ENCODE peak calls at places on chromosomes 7 and 10, in four cellular contexts. One of them, this sample, is unnamed.

GRCh38 chr7:115009736-115010435 is 88.0 kb downstream of the MDFIC start:
- DNase-seq in testis: peak
- DNase-seq in HepG2: no peak
- DNase-seq in A549: no peak
- DNase-seq in this sample: no peak

GRCh38 chr7:155338632-155339320 is 41.1 kb downstream of the INSIG1 start:
- DNase-seq in testis: peak
- DNase-seq in HepG2: no peak
- DNase-seq in A549: no peak
- DNase-seq in this sample: no peak

GRCh38 chr7:38795596-38795995 is 113.4 kb downstream of the VPS41 start:
- DNase-seq in testis: no peak
- DNase-seq in HepG2: no peak
- DNase-seq in A549: no peak
- DNase-seq in this sample: no peak

GRCh38 chr7:159092701-159093121 is 52.0 kb downstream of the VIPR2 start:
- DNase-seq in testis: no peak
- DNase-seq in HepG2: no peak
- DNase-seq in A549: no peak
- DNase-seq in this sample: peak

GRCh38 chr10:127720142-127720541 is 16.8 kb upstream of the FOXI2 start:
- DNase-seq in testis: no peak
- DNase-seq in HepG2: no peak
- DNase-seq in A549: no peak
- DNase-seq in this sample: no peak

GRCh38 chr7:108406474-108406873 is 49.8 kb downstream of the NRCAM start:
- DNase-seq in testis: no peak
- DNase-seq in HepG2: no peak
- DNase-seq in A549: no peak
- DNase-seq in this sample: no peak

GRCh38 chr10:97724341-97724941 is 10.9 kb downstream of the MARVELD1 start:
- DNase-seq in testis: no peak
- DNase-seq in HepG2: peak
- DNase-seq in A549: peak
- DNase-seq in this sample: no peak

GRCh38 chr7:71942115-71942514 is 470.0 kb downstream of the CALN1 start:
- DNase-seq in testis: no peak
- DNase-seq in HepG2: no peak
- DNase-seq in A549: no peak
- DNase-seq in this sample: no peak

GRCh38 chr7:158265743-158266080 is 321.9 kb downstream of the PTPRN2 start:
- DNase-seq in testis: no peak
- DNase-seq in HepG2: no peak
- DNase-seq in A549: no peak
- DNase-seq in this sample: no peak

GRCh38 chr10:86447422-86447821 is 74.2 kb downstream of the WAPL start:
- DNase-seq in testis: no peak
- DNase-seq in HepG2: no peak
- DNase-seq in A549: no peak
- DNase-seq in this sample: no peak

GRCh38 chr10:13016886-13017285 is 15.4 kb upstream of the CCDC3 start:
- DNase-seq in testis: no peak
- DNase-seq in HepG2: no peak
- DNase-seq in A549: no peak
- DNase-seq in this sample: no peak

GRCh38 chr7:15015545-15016314 is 113.2 kb upstream of the DGKB start:
- DNase-seq in testis: peak
- DNase-seq in HepG2: peak
- DNase-seq in A549: peak
- DNase-seq in this sample: peak

GRCh38 chr10:124152139-124152780 is 58.9 kb upstream of the CHST15 start:
- DNase-seq in testis: no peak
- DNase-seq in HepG2: peak
- DNase-seq in A549: peak
- DNase-seq in this sample: peak

GRCh38 chr7:123472751-123473150 is 61.6 kb downstream of the IQUB start:
- DNase-seq in testis: no peak
- DNase-seq in HepG2: no peak
- DNase-seq in A549: no peak
- DNase-seq in this sample: no peak

GRCh38 chr10:36676321-36677169 is 448.9 kb upstream of the ANKRD30A start:
- DNase-seq in testis: no peak
- DNase-seq in HepG2: no peak
- DNase-seq in A549: no peak
- DNase-seq in this sample: no peak

GRCh38 chr10:49170632-49171325 is 17.4 kb downstream of the TMEM273 start:
- DNase-seq in testis: no peak
- DNase-seq in HepG2: no peak
- DNase-seq in A549: no peak
- DNase-seq in this sample: no peak

GRCh38 chr10:45439873-45440272 is 65.9 kb downstream of the ALOX5 start:
- DNase-seq in testis: no peak
- DNase-seq in HepG2: no peak
- DNase-seq in A549: no peak
- DNase-seq in this sample: no peak

GRCh38 chr7:2666588-2667250 is 21.3 kb upstream of the AMZ1 start:
- DNase-seq in testis: no peak
- DNase-seq in HepG2: no peak
- DNase-seq in A549: no peak
- DNase-seq in this sample: no peak

GRCh38 chr10:49008056-49008455 is 68.4 kb upstream of the LRRC18 start:
- DNase-seq in testis: no peak
- DNase-seq in HepG2: no peak
- DNase-seq in A549: no peak
- DNase-seq in this sample: no peak

GRCh38 chr10:14661818-14662217 is 112.9 kb downstream of the FAM107B start:
- DNase-seq in testis: no peak
- DNase-seq in HepG2: no peak
- DNase-seq in A549: no peak
- DNase-seq in this sample: no peak

GRCh38 chr10:68684413-68684812 is 36.6 kb upstream of the CCAR1 start:
- DNase-seq in testis: no peak
- DNase-seq in HepG2: no peak
- DNase-seq in A549: no peak
- DNase-seq in this sample: no peak

GRCh38 chr7:155870334-155871180 is 58.3 kb upstream of the SHH start:
- DNase-seq in testis: no peak
- DNase-seq in HepG2: no peak
- DNase-seq in A549: no peak
- DNase-seq in this sample: peak

GRCh38 chr10:70558295-70558694 is 44.2 kb downstream of the PRF1 start:
- DNase-seq in testis: no peak
- DNase-seq in HepG2: no peak
- DNase-seq in A549: no peak
- DNase-seq in this sample: no peak

GRCh38 chr7:138538518-138538917 is 78.5 kb downstream of the TRIM24 start:
- DNase-seq in testis: no peak
- DNase-seq in HepG2: no peak
- DNase-seq in A549: no peak
- DNase-seq in this sample: no peak

GRCh38 chr10:86756511-86757109 is at the start of gene BMPR1A:
- DNase-seq in testis: no peak
- DNase-seq in HepG2: no peak
- DNase-seq in A549: peak
- DNase-seq in this sample: peak

GRCh38 chr10:79024296-79024695 is 44.5 kb upstream of the ZMIZ1 start:
- DNase-seq in testis: no peak
- DNase-seq in HepG2: no peak
- DNase-seq in A549: no peak
- DNase-seq in this sample: no peak

GRCh38 chr7:132739271-132739955 is 163.1 kb upstream of the PLXNA4 start:
- DNase-seq in testis: no peak
- DNase-seq in HepG2: no peak
- DNase-seq in A549: peak
- DNase-seq in this sample: no peak

GRCh38 chr7:99095698-99096097 is 48.2 kb downstream of the SMURF1 start:
- DNase-seq in testis: peak
- DNase-seq in HepG2: no peak
- DNase-seq in A549: no peak
- DNase-seq in this sample: no peak

GRCh38 chr10:73647211-73647874 is 6.1 kb upstream of the MYOZ1 start:
- DNase-seq in testis: peak
- DNase-seq in HepG2: no peak
- DNase-seq in A549: no peak
- DNase-seq in this sample: peak

GRCh38 chr10:73648975-73649829 is 6.6 kb downstream of the SYNPO2L start:
- DNase-seq in testis: no peak
- DNase-seq in HepG2: peak
- DNase-seq in A549: no peak
- DNase-seq in this sample: no peak

GRCh38 chr10:73646598-73647041 is 5.3 kb upstream of the MYOZ1 start:
- DNase-seq in testis: no peak
- DNase-seq in HepG2: no peak
- DNase-seq in A549: no peak
- DNase-seq in this sample: no peak

GRCh38 chr10:73647875-73648228 is 6.6 kb upstream of the MYOZ1 start:
- DNase-seq in testis: no peak
- DNase-seq in HepG2: no peak
- DNase-seq in A549: no peak
- DNase-seq in this sample: no peak

GRCh38 chr10:73648252-73648651 is 7.0 kb upstream of the MYOZ1 start:
- DNase-seq in testis: peak
- DNase-seq in HepG2: no peak
- DNase-seq in A549: no peak
- DNase-seq in this sample: no peak
- H3K27ac ChIP-seq in testis: peak
- H3K27ac ChIP-seq in HepG2: no peak
- H3K27ac ChIP-seq in A549: no peak
- H3K27ac ChIP-seq in this sample: peak

GRCh38 chr7:134901389-134902020 is 84.8 kb upstream of the AGBL3 start:
- DNase-seq in testis: no peak
- DNase-seq in HepG2: peak
- DNase-seq in A549: peak
- DNase-seq in this sample: no peak
- TF ChIP-seq POLR2A in testis: no peak
- TF ChIP-seq POLR2A in HepG2: peak
- TF ChIP-seq POLR2A in A549: no peak
- TF ChIP-seq POLR2A in this sample: no peak

GRCh38 chr7:153006452-153006851 is 246.9 kb downstream of the ACTR3B start:
- DNase-seq in testis: no peak
- DNase-seq in HepG2: no peak
- DNase-seq in A549: no peak
- DNase-seq in this sample: no peak
- H3K27ac ChIP-seq in testis: no peak
- H3K27ac ChIP-seq in HepG2: no peak
- H3K27ac ChIP-seq in A549: no peak
- H3K27ac ChIP-seq in this sample: no peak

GRCh38 chr7:44080686-44081265 is 1.6 kb downstream of the POLM start:
- DNase-seq in testis: no peak
- DNase-seq in HepG2: no peak
- DNase-seq in A549: no peak
- DNase-seq in this sample: no peak

GRCh38 chr7:44081266-44081748 is 1.0 kb downstream of the POLM start:
- DNase-seq in testis: no peak
- DNase-seq in HepG2: no peak
- DNase-seq in A549: no peak
- DNase-seq in this sample: no peak

GRCh38 chr7:44083796-44084195 is 1.5 kb upstream of the POLM start:
- DNase-seq in testis: no peak
- DNase-seq in HepG2: no peak
- DNase-seq in A549: no peak
- DNase-seq in this sample: no peak

GRCh38 chr7:44084695-44085094 is 2.4 kb upstream of the POLM start:
- DNase-seq in testis: no peak
- DNase-seq in HepG2: no peak
- DNase-seq in A549: no peak
- DNase-seq in this sample: no peak

DNA sequence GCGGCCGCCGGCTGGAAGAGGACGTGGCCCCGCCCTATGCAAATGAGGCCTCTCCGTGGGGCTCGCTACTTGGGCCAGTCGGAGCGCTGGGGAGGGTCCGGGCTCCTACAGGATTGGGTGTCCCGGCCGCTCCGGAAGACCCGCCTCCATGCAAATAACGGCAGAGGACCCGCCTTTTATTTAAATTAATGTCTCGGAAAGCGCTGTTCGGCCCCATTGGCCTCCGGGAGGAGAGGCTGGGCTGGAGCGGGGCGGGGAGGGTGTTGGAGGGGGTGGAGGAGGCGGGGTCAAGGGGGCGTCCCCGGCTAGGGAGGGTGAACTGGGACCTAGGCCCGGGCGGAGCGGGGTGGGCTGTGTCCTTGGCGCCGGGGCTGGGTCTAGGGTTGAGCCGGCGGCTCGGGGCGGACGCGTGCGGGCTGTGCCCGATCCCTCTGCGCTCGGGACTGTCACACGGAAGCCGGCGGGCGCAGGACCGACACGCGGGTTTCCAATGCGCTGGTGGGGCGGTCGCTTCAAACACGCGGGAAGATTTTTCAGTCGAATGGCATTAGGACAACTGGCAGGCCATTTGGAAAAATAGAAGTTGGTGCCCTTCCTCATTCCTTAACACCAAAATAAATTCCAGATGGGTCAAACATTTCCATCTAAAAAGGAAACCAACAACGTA is 344 bp upstream of the POLM start:
- DNase-seq in testis: peak
- DNase-seq in HepG2: peak
- DNase-seq in A549: peak
- DNase-seq in this sample: peak
- TF ChIP-seq POLR2A in testis: no peak
- TF ChIP-seq POLR2A in HepG2: no peak
- TF ChIP-seq POLR2A in A549: peak
- TF ChIP-seq POLR2A in this sample: no peak

GRCh38 chr10:53314856-53315255 is 542.3 kb upstream of the MBL2 start:
- DNase-seq in testis: no peak
- DNase-seq in HepG2: no peak
- DNase-seq in A549: peak
- DNase-seq in this sample: no peak
- H3K27ac ChIP-seq in testis: no peak
- H3K27ac ChIP-seq in HepG2: no peak
- H3K27ac ChIP-seq in A549: no peak
- H3K27ac ChIP-seq in this sample: no peak

DNA sequence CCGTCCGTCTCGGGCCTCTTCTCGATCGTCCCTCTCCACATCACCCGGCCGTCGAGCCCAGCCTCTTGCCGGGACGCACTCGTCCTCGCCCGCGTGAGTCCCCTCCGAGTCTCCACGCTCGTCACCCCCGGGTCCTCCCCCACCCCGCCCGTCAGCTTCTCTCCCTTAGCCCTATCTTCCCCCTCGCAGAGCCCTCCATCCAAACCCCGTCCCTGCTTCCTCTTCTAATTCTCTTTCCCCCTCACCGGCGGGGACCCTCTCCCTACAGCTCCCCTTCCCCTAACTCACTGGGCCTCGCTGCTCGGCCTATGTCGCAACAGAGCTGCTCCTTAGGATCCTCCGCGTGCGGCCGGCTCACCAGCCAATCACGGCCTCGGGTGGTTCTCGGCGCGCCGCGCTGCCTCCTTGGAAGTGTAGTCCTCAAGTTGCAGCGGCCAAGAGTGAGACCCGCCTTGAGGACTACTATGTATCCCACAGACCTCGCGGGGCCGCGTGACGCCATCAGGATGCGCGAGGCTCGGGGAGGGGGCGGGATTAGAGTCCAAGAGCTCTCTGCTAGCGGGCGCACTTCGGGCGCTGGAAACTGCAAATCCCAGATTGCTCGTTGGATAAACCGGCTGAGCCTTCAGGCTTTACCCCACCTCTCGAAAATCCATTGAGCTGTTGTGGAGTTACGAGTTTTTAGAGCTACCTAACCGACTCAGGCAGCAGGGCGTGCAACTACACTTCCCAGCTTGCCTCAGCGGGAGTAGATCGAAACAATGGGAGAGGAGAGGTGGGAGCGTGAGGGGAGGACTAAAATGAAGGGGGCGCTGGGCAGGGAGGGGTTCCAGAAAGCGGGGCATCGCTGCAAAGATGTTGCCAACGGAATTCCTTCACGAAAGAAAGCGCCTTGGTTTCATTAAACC is at the start of gene ABCF2:
- DNase-seq in testis: peak
- DNase-seq in HepG2: peak
- DNase-seq in A549: peak
- DNase-seq in this sample: peak
- TF ChIP-seq POLR2A in testis: no peak
- TF ChIP-seq POLR2A in HepG2: peak
- TF ChIP-seq POLR2A in A549: peak
- TF ChIP-seq POLR2A in this sample: no peak